ENCODE peak calls at places on chromosomes 1 and 21, in eight cellular contexts. One of them, this sample, is unnamed.
A peak's percentile ranks its signal among the peaks of the same experiment; 100 is the strongest.

GRCh38 chr1:160777486-160778089 is 18.4 kb upstream of the LY9 start:
- DNase-seq in pancreas: no peak
- DNase-seq in CD8-positive, alpha-beta T cell: peak; percentile 52
- DNase-seq in prostate gland: peak; percentile 27
- DNase-seq in lung: peak; percentile 46
- DNase-seq in hepatocyte: peak; percentile 54
- DNase-seq in endodermal cell: peak; percentile 86
- DNase-seq in fibroblast of lung: no peak
- DNase-seq in this sample: peak; percentile 41

GRCh38 chr1:19203440-19203839 is 6.6 kb downstream of the UBR4 start:
- DNase-seq in endodermal cell: no peak
- DNase-seq in pancreas: no peak
- DNase-seq in prostate gland: peak; percentile 80
- DNase-seq in fibroblast of lung: peak; percentile 90
- DNase-seq in CD8-positive, alpha-beta T cell: no peak
- DNase-seq in lung: peak; percentile 57
- DNase-seq in hepatocyte: no peak
- DNase-seq in this sample: no peak

GRCh38 chr1:228933753-228934152 is 198.5 kb downstream of the RHOU start:
- DNase-seq in fibroblast of lung: no peak
- DNase-seq in hepatocyte: peak; percentile 48
- DNase-seq in pancreas: no peak
- DNase-seq in prostate gland: no peak
- DNase-seq in CD8-positive, alpha-beta T cell: no peak
- DNase-seq in endodermal cell: no peak
- DNase-seq in lung: no peak
- DNase-seq in this sample: no peak

GRCh38 chr1:183212870-183213269 is 26.8 kb downstream of the LAMC2 start:
- DNase-seq in lung: no peak
- DNase-seq in prostate gland: no peak
- DNase-seq in pancreas: no peak
- DNase-seq in hepatocyte: no peak
- DNase-seq in CD8-positive, alpha-beta T cell: no peak
- DNase-seq in fibroblast of lung: no peak
- DNase-seq in endodermal cell: no peak
- DNase-seq in this sample: no peak

GRCh38 chr1:1092890-1093609 is 18.9 kb upstream of the RNF223 start:
- DNase-seq in pancreas: peak; percentile 29
- DNase-seq in endodermal cell: no peak
- DNase-seq in CD8-positive, alpha-beta T cell: no peak
- DNase-seq in prostate gland: no peak
- DNase-seq in hepatocyte: peak; percentile 19
- DNase-seq in fibroblast of lung: no peak
- DNase-seq in lung: no peak
- DNase-seq in this sample: no peak

GRCh38 chr1:182568647-182569284 is 20.3 kb downstream of the RNASEL start:
- DNase-seq in endodermal cell: no peak
- DNase-seq in pancreas: no peak
- DNase-seq in prostate gland: no peak
- DNase-seq in hepatocyte: no peak
- DNase-seq in lung: no peak
- DNase-seq in CD8-positive, alpha-beta T cell: no peak
- DNase-seq in fibroblast of lung: no peak
- DNase-seq in this sample: peak; percentile 24

GRCh38 chr1:72851597-72851996 is 569.3 kb upstream of the NEGR1 start:
- DNase-seq in CD8-positive, alpha-beta T cell: no peak
- DNase-seq in fibroblast of lung: no peak
- DNase-seq in prostate gland: no peak
- DNase-seq in lung: no peak
- DNase-seq in hepatocyte: no peak
- DNase-seq in endodermal cell: no peak
- DNase-seq in pancreas: no peak
- DNase-seq in this sample: no peak

GRCh38 chr1:71365451-71365850 is 284.6 kb upstream of the ZRANB2 start:
- DNase-seq in hepatocyte: no peak
- DNase-seq in CD8-positive, alpha-beta T cell: no peak
- DNase-seq in fibroblast of lung: peak; percentile 27
- DNase-seq in endodermal cell: no peak
- DNase-seq in lung: no peak
- DNase-seq in prostate gland: no peak
- DNase-seq in pancreas: no peak
- DNase-seq in this sample: no peak

GRCh38 chr1:51989582-51990477 is 670 bp downstream of the RAB3B start:
- DNase-seq in fibroblast of lung: no peak
- DNase-seq in CD8-positive, alpha-beta T cell: no peak
- DNase-seq in pancreas: no peak
- DNase-seq in endodermal cell: peak; percentile 76
- DNase-seq in prostate gland: no peak
- DNase-seq in hepatocyte: no peak
- DNase-seq in lung: no peak
- DNase-seq in this sample: no peak

GRCh38 chr1:219088778-219089557 is 84.7 kb upstream of the LYPLAL1 start:
- DNase-seq in prostate gland: no peak
- DNase-seq in CD8-positive, alpha-beta T cell: no peak
- DNase-seq in fibroblast of lung: peak; percentile 97
- DNase-seq in endodermal cell: no peak
- DNase-seq in pancreas: no peak
- DNase-seq in lung: peak; percentile 64
- DNase-seq in hepatocyte: peak; percentile 43
- DNase-seq in this sample: peak; percentile 28

GRCh38 chr1:91609571-91609970 is 108.9 kb downstream of the CDC7 start:
- DNase-seq in lung: no peak
- DNase-seq in fibroblast of lung: peak; percentile 78
- DNase-seq in hepatocyte: peak; percentile 28
- DNase-seq in CD8-positive, alpha-beta T cell: no peak
- DNase-seq in prostate gland: no peak
- DNase-seq in pancreas: no peak
- DNase-seq in endodermal cell: no peak
- DNase-seq in this sample: no peak

GRCh38 chr1:81511281-81511680 is 289.5 kb upstream of the ADGRL2 start:
- DNase-seq in pancreas: no peak
- DNase-seq in fibroblast of lung: no peak
- DNase-seq in hepatocyte: no peak
- DNase-seq in prostate gland: no peak
- DNase-seq in lung: no peak
- DNase-seq in endodermal cell: no peak
- DNase-seq in CD8-positive, alpha-beta T cell: no peak
- DNase-seq in this sample: no peak

GRCh38 chr1:5526822-5527551 is 465.2 kb downstream of the NPHP4 start:
- DNase-seq in fibroblast of lung: no peak
- DNase-seq in lung: no peak
- DNase-seq in endodermal cell: no peak
- DNase-seq in CD8-positive, alpha-beta T cell: no peak
- DNase-seq in prostate gland: no peak
- DNase-seq in hepatocyte: no peak
- DNase-seq in pancreas: no peak
- DNase-seq in this sample: no peak

GRCh38 chr1:66243548-66244130 is 290.3 kb upstream of the SGIP1 start:
- DNase-seq in pancreas: no peak
- DNase-seq in lung: no peak
- DNase-seq in endodermal cell: no peak
- DNase-seq in fibroblast of lung: peak; percentile 46
- DNase-seq in CD8-positive, alpha-beta T cell: no peak
- DNase-seq in prostate gland: no peak
- DNase-seq in hepatocyte: no peak
- DNase-seq in this sample: peak; percentile 12

GRCh38 chr1:75170981-75171380 is 36.8 kb downstream of the LHX8 start:
- DNase-seq in fibroblast of lung: no peak
- DNase-seq in CD8-positive, alpha-beta T cell: no peak
- DNase-seq in lung: no peak
- DNase-seq in endodermal cell: no peak
- DNase-seq in hepatocyte: no peak
- DNase-seq in prostate gland: no peak
- DNase-seq in pancreas: no peak
- DNase-seq in this sample: no peak

GRCh38 chr1:211036701-211037494 is 97.0 kb downstream of the KCNH1 start:
- DNase-seq in endodermal cell: no peak
- DNase-seq in fibroblast of lung: peak; percentile 97
- DNase-seq in lung: no peak
- DNase-seq in CD8-positive, alpha-beta T cell: no peak
- DNase-seq in pancreas: no peak
- DNase-seq in prostate gland: no peak
- DNase-seq in hepatocyte: peak; percentile 20
- DNase-seq in this sample: no peak

GRCh38 chr21:31444061-31444460 is 100.0 kb upstream of the TIAM1 start:
- DNase-seq in hepatocyte: peak; percentile 19
- DNase-seq in endodermal cell: no peak
- DNase-seq in fibroblast of lung: no peak
- DNase-seq in pancreas: no peak
- DNase-seq in lung: no peak
- DNase-seq in CD8-positive, alpha-beta T cell: peak; percentile 25
- DNase-seq in prostate gland: no peak
- DNase-seq in this sample: no peak

GRCh38 chr1:205344010-205344808 is 12.5 kb downstream of the KLHDC8A start:
- DNase-seq in lung: no peak
- DNase-seq in fibroblast of lung: no peak
- DNase-seq in CD8-positive, alpha-beta T cell: peak; percentile 48
- DNase-seq in prostate gland: no peak
- DNase-seq in pancreas: peak; percentile 73
- DNase-seq in endodermal cell: peak; percentile 87
- DNase-seq in hepatocyte: peak; percentile 72
- DNase-seq in this sample: no peak

GRCh38 chr1:27011058-27011764 is 1.4 kb downstream of the TENT5B start:
- DNase-seq in hepatocyte: peak; percentile 95
- DNase-seq in CD8-positive, alpha-beta T cell: no peak
- DNase-seq in fibroblast of lung: peak; percentile 92
- DNase-seq in pancreas: no peak
- DNase-seq in prostate gland: peak; percentile 73
- DNase-seq in lung: peak; percentile 82
- DNase-seq in endodermal cell: peak; percentile 98
- DNase-seq in this sample: no peak

GRCh38 chr1:29785554-29785953 is 549.2 kb downstream of the PTPRU start:
- DNase-seq in fibroblast of lung: no peak
- DNase-seq in hepatocyte: no peak
- DNase-seq in prostate gland: no peak
- DNase-seq in lung: no peak
- DNase-seq in CD8-positive, alpha-beta T cell: no peak
- DNase-seq in endodermal cell: no peak
- DNase-seq in pancreas: no peak
- DNase-seq in this sample: no peak

GRCh38 chr1:94602802-94603625 is 61.5 kb upstream of the F3 start:
- DNase-seq in fibroblast of lung: peak; percentile 70
- DNase-seq in endodermal cell: no peak
- DNase-seq in hepatocyte: peak; percentile 56
- DNase-seq in prostate gland: no peak
- DNase-seq in pancreas: no peak
- DNase-seq in lung: no peak
- DNase-seq in CD8-positive, alpha-beta T cell: no peak
- DNase-seq in this sample: no peak

DNA sequence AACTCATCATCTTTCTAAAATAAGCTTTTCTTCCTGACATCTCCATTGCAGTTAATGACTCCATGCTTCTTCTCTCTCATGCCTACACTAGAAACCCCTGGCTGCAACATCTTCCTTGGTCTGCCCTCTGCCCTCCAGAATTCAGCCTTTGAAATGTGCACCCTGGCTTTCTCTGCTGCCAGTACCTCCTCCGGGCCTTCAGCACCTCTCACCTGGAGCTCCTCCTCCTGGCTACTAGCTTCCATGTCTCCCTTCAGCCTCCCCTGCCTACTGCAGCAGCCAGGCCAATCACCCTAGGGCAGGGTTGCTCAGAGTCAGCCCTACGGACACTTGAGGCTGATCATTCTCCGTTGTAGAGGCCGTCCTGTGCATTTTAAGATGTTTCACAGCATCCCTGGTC is 18.3 kb downstream of the SUSD4 start:
- DNase-seq in CD8-positive, alpha-beta T cell: no peak
- DNase-seq in pancreas: no peak
- DNase-seq in lung: no peak
- DNase-seq in endodermal cell: peak; percentile 77
- DNase-seq in fibroblast of lung: no peak
- DNase-seq in hepatocyte: no peak
- DNase-seq in prostate gland: no peak
- DNase-seq in this sample: no peak
- TF ChIP-seq CTCF in CD8-positive, alpha-beta T cell: no peak
- TF ChIP-seq CTCF in pancreas: no peak
- TF ChIP-seq CTCF in lung: no peak
- TF ChIP-seq CTCF in endodermal cell: peak; percentile 70
- TF ChIP-seq CTCF in fibroblast of lung: no peak
- TF ChIP-seq CTCF in hepatocyte: no peak
- TF ChIP-seq CTCF in prostate gland: no peak
- TF ChIP-seq CTCF in this sample: no peak

GRCh38 chr21:45472445-45473365 is 67.7 kb downstream of the COL18A1 start:
- DNase-seq in hepatocyte: peak; percentile 42
- DNase-seq in endodermal cell: no peak
- DNase-seq in prostate gland: no peak
- DNase-seq in CD8-positive, alpha-beta T cell: no peak
- DNase-seq in pancreas: no peak
- DNase-seq in fibroblast of lung: no peak
- DNase-seq in lung: no peak
- DNase-seq in this sample: no peak
- TF ChIP-seq CTCF in hepatocyte: no peak
- TF ChIP-seq CTCF in endodermal cell: no peak
- TF ChIP-seq CTCF in prostate gland: no peak
- TF ChIP-seq CTCF in CD8-positive, alpha-beta T cell: no peak
- TF ChIP-seq CTCF in pancreas: no peak
- TF ChIP-seq CTCF in fibroblast of lung: no peak
- TF ChIP-seq CTCF in lung: no peak
- TF ChIP-seq CTCF in this sample: no peak

DNA sequence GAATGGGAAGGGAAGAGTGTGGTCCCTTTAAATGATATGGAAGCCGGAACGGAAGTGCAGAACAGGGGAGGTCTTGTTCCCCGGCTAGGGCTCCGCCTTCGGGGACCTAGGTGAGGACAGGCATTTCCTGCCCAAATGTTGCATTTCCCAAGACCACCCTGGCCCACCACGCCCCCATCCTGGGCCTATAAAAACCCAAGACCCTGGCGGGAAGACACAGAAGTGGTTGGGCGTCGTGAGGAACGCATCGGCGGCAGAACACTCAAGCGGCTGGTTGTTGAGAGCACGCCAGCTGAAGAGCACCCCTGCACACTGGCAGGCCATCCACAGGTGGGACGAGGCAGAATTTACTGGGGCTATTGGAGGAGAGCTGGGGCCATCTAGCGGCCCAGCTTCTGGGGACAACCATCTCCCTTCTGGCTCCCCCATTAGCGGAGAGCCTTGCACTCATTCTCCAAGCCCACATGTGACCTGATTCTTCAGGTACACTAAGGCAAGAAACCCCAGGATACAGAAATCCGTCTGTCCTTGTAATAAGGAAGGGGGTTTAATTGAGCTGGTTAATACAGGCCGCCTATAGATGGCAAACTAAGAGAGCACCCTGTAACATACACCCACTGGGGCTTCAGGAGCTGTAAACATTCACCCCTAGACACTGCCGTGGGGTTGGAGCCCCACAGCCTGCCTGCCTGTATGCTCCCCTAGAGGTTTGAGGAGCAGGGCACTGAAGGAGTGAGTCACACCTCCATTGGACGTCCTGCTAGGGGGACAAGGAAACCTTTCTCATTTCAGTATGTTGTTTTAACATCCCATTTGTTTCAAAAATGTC is 1327.9 kb downstream of the BRINP3 start:
- DNase-seq in hepatocyte: peak; percentile 7
- DNase-seq in fibroblast of lung: no peak
- DNase-seq in pancreas: no peak
- DNase-seq in prostate gland: no peak
- DNase-seq in CD8-positive, alpha-beta T cell: no peak
- DNase-seq in endodermal cell: peak; percentile 80
- DNase-seq in lung: no peak
- DNase-seq in this sample: no peak
- TF ChIP-seq CTCF in hepatocyte: peak; percentile 20
- TF ChIP-seq CTCF in fibroblast of lung: no peak
- TF ChIP-seq CTCF in pancreas: no peak
- TF ChIP-seq CTCF in prostate gland: no peak
- TF ChIP-seq CTCF in CD8-positive, alpha-beta T cell: no peak
- TF ChIP-seq CTCF in endodermal cell: peak; percentile 78
- TF ChIP-seq CTCF in lung: no peak
- TF ChIP-seq CTCF in this sample: no peak

GRCh38 chr21:45973475-45974072 is 8.0 kb upstream of the COL6A1 start:
- DNase-seq in fibroblast of lung: peak; percentile 82
- DNase-seq in endodermal cell: no peak
- DNase-seq in lung: peak; percentile 74
- DNase-seq in prostate gland: peak; percentile 43
- DNase-seq in CD8-positive, alpha-beta T cell: peak; percentile 83
- DNase-seq in pancreas: peak; percentile 84
- DNase-seq in hepatocyte: peak; percentile 91
- DNase-seq in this sample: peak; percentile 91
- TF ChIP-seq CTCF in fibroblast of lung: peak; percentile 75
- TF ChIP-seq CTCF in endodermal cell: peak; percentile 74
- TF ChIP-seq CTCF in lung: peak; percentile 9
- TF ChIP-seq CTCF in prostate gland: peak; percentile 57
- TF ChIP-seq CTCF in CD8-positive, alpha-beta T cell: peak; percentile 83
- TF ChIP-seq CTCF in pancreas: peak; percentile 52
- TF ChIP-seq CTCF in hepatocyte: peak; percentile 81
- TF ChIP-seq CTCF in this sample: peak; percentile 49